ENCODE peak calls at places on chromosomes 3 and 15, in eight cellular contexts. J is fibroblast of pulmonary artery; V is A172; T is globus pallidus; B is stimulated activated CD8-positive, alpha-beta memory T cell treated with anti-CD3 and anti-CD28 coated beads, Interleukin-15, amount 100 ng/mL, for 1 hour; R is NCI-H345; Y is GM23338; H is GM04504. F is an unnamed sample.

GRCh38 chr15:39191871-39192281 is 389.0 kb upstream of the THBS1 start:
- DNase-seq in J (peak; percentile 68), V (peak; percentile 63), T (no peak), B (no peak), R (no peak), Y (no peak), H (no peak), F (no peak)

GRCh38 chr15:52635908-52636307 is 43.3 kb downstream of the ATOSA start:
- DNase-seq in J (no peak), V (no peak), T (no peak), B (no peak), R (no peak), Y (no peak), H (no peak), F (no peak)

GRCh38 chr15:78640840-78641733 is at the start of gene CHRNB4:
- DNase-seq in J (peak; percentile 27), V (no peak), T (no peak), B (no peak), R (peak; percentile 7), Y (peak; percentile 91), H (no peak), F (peak; percentile 92)

GRCh38 chr15:65743637-65744252 is 48.3 kb downstream of the DENND4A start:
- DNase-seq in J (no peak), V (no peak), T (no peak), B (no peak), R (no peak), Y (no peak), H (no peak), F (no peak)

GRCh38 chr3:56800373-56801150 is 1.2 kb downstream of the ARHGEF3 start:
- DNase-seq in J (no peak), V (no peak), T (peak; percentile 62), B (peak; percentile 49), R (no peak), Y (no peak), H (no peak), F (no peak)

GRCh38 chr15:58043192-58043903 is 22.2 kb downstream of the ALDH1A2 start:
- DNase-seq in J (peak; percentile 70), V (peak; percentile 20), T (peak; percentile 28), B (peak; percentile 23), R (peak; percentile 9), Y (peak; percentile 51), H (peak; percentile 7), F (peak; percentile 52)

GRCh38 chr15:39770748-39771689 is 11.6 kb downstream of the FSIP1 start:
- DNase-seq in J (peak; percentile 61), V (peak; percentile 27), T (no peak), B (no peak), R (no peak), Y (no peak), H (peak; percentile 96), F (no peak)

GRCh38 chr3:58556761-58557181 is 19.8 kb upstream of the ACOX2 start:
- DNase-seq in J (no peak), V (no peak), T (no peak), B (no peak), R (no peak), Y (no peak), H (no peak), F (no peak)

GRCh38 chr3:128081846-128082245 is 29.6 kb downstream of the SEC61A1 start:
- DNase-seq in J (no peak), V (no peak), T (no peak), B (no peak), R (no peak), Y (no peak), H (no peak), F (no peak)

GRCh38 chr3:189593581-189593980 is 37.6 kb upstream of the TP63 start:
- DNase-seq in J (peak; percentile 83), V (no peak), T (no peak), B (no peak), R (no peak), Y (no peak), H (no peak), F (no peak)

GRCh38 chr15:92958105-92958504 is 58.0 kb downstream of the CHD2 start:
- DNase-seq in J (no peak), V (no peak), T (no peak), B (peak; percentile 14), R (no peak), Y (no peak), H (peak; percentile 25), F (no peak)

GRCh38 chr15:92819312-92820232 is 80.6 kb upstream of the CHD2 start:
- DNase-seq in J (no peak), V (peak; percentile 51), T (no peak), B (no peak), R (peak; percentile 23), Y (peak; percentile 13), H (no peak), F (no peak)

GRCh38 chr3:192060160-192060783 is 599.3 kb downstream of the PYDC2 start:
- DNase-seq in J (no peak), V (no peak), T (no peak), B (no peak), R (peak; percentile 95), Y (no peak), H (no peak), F (peak; percentile 86)

GRCh38 chr15:68816795-68817303 is 3.8 kb downstream of the ANP32A start:
- DNase-seq in J (peak; percentile 15), V (no peak), T (no peak), B (no peak), R (no peak), Y (no peak), H (no peak), F (no peak)

GRCh38 chr3:10693457-10693856 is 122.6 kb upstream of the SLC6A11 start:
- DNase-seq in J (no peak), V (no peak), T (no peak), B (no peak), R (no peak), Y (peak; percentile 27), H (no peak), F (no peak)

GRCh38 chr3:44924102-44925084 is 50.0 kb downstream of the TGM4 start:
- DNase-seq in J (peak; percentile 85), V (no peak), T (no peak), B (no peak), R (no peak), Y (no peak), H (no peak), F (no peak)

GRCh38 chr15:91857224-91857585 is 3.7 kb downstream of the SLCO3A1 start:
- DNase-seq in J (no peak), V (no peak), T (no peak), B (no peak), R (no peak), Y (no peak), H (no peak), F (no peak)

GRCh38 chr3:117589454-117589853 is 879.9 kb downstream of the TUSC7 start:
- DNase-seq in J (no peak), V (no peak), T (peak; percentile 51), B (no peak), R (peak; percentile 71), Y (peak; percentile 11), H (no peak), F (peak; percentile 50)

GRCh38 chr3:194995922-194996321 is 275.0 kb downstream of the XXYLT1 start:
- DNase-seq in J (no peak), V (no peak), T (no peak), B (no peak), R (no peak), Y (peak; percentile 15), H (no peak), F (no peak)

GRCh38 chr15:45425135-45425534 is 46.8 kb upstream of the GATM start:
- DNase-seq in J (peak; percentile 21), V (peak; percentile 52), T (no peak), B (no peak), R (no peak), Y (no peak), H (no peak), F (no peak)

GRCh38 chr15:76642671-76643070 is 262.5 kb downstream of the SCAPER start:
- DNase-seq in J (peak; percentile 3), V (no peak), T (no peak), B (no peak), R (no peak), Y (peak; percentile 32), H (no peak), F (no peak)

GRCh38 chr3:57127849-57128566 is 37.1 kb downstream of the IL17RD start:
- DNase-seq in J (peak; percentile 11), V (no peak), T (no peak), B (no peak), R (no peak), Y (no peak), H (peak; percentile 68), F (no peak)

GRCh38 chr3:171777608-171777995 is 32.7 kb downstream of the PLD1 start:
- DNase-seq in J (no peak), V (no peak), T (no peak), B (no peak), R (no peak), Y (no peak), H (no peak), F (no peak)

GRCh38 chr15:64536244-64536836 is 76.0 kb downstream of the ZNF609 start:
- DNase-seq in J (peak; percentile 83), V (peak; percentile 80), T (no peak), B (no peak), R (no peak), Y (no peak), H (peak; percentile 52), F (no peak)

GRCh38 chr3:65483475-65483874 is 555.2 kb downstream of the MAGI1 start:
- DNase-seq in J (peak; percentile 41), V (no peak), T (peak; percentile 60), B (no peak), R (peak; percentile 24), Y (peak; percentile 81), H (no peak), F (peak; percentile 31)

GRCh38 chr3:175121225-175121624 is 262.1 kb downstream of the NAALADL2 start:
- DNase-seq in J (no peak), V (peak; percentile 18), T (no peak), B (no peak), R (no peak), Y (peak; percentile 58), H (no peak), F (peak; percentile 3)

GRCh38 chr3:38648659-38649499 is 608 bp downstream of the SCN5A start:
- DNase-seq in J (no peak), V (no peak), T (no peak), B (no peak), R (no peak), Y (peak; percentile 62), H (no peak), F (no peak)

GRCh38 chr3:52046186-52046913 is 10.0 kb downstream of the DUSP7 start:
- DNase-seq in J (peak; percentile 96), V (peak; percentile 96), T (peak; percentile 76), B (no peak), R (no peak), Y (no peak), H (peak; percentile 96), F (no peak)

GRCh38 chr15:99409097-99409473 is 156.7 kb upstream of the MEF2A start:
- DNase-seq in J (peak; percentile 71), V (peak; percentile 61), T (peak; percentile 54), B (no peak), R (no peak), Y (peak; percentile 68), H (peak; percentile 29), F (peak; percentile 63)

GRCh38 chr3:12584091-12584490 is 27.2 kb downstream of the MKRN2 start:
- DNase-seq in J (no peak), V (no peak), T (no peak), B (no peak), R (no peak), Y (no peak), H (no peak), F (no peak)

GRCh38 chr3:127427666-127428065 is 139.8 kb upstream of the PRR20G start:
- DNase-seq in J (no peak), V (no peak), T (no peak), B (no peak), R (no peak), Y (no peak), H (no peak), F (no peak)